ENCODE peak calls at places on chromosomes 7 and 10, in nine cellular contexts. J is hippocampal formation, B is NCI-H2171 treated with DMSO at 0.1 percent for 48 hours, W is lung microvascular endothelial cell, F is memory B cell, K is EH, N is NCI-H2029 treated with DMSO at 0.1 percent for 48 hours, Y is fibroblast of gingiva, G is amniotic epithelial cell. T is an unnamed sample.
A peak's percentile ranks its signal among the peaks of the same experiment; 100 is the strongest.

GRCh38 chr7:120760851-120761250 is 97.1 kb downstream of the TSPAN12 start:
- DNase-seq in J (no peak), B (no peak), W (no peak), F (no peak), K (no peak), N (no peak), Y (no peak), G (no peak), T (no peak)

GRCh38 chr10:87818505-87819273 is 663 bp upstream of the ATAD1 start:
- DNase-seq in J (no peak), B (peak; percentile 85), W (peak; percentile 50), F (peak; percentile 61), K (peak; percentile 34), N (no peak), Y (no peak), G (peak; percentile 31), T (peak; percentile 59)

GRCh38 chr10:36383349-36383748 is 741.3 kb upstream of the FZD8 start:
- DNase-seq in J (no peak), B (no peak), W (no peak), F (no peak), K (no peak), N (no peak), Y (no peak), G (no peak), T (no peak)

GRCh38 chr7:137895301-137896201 is 48.8 kb upstream of the DGKI start:
- DNase-seq in J (no peak), B (no peak), W (no peak), F (no peak), K (no peak), N (no peak), Y (no peak), G (no peak), T (no peak)

GRCh38 chr10:97399843-97400545 is 1.1 kb downstream of the RRP12 start:
- DNase-seq in J (no peak), B (peak; percentile 24), W (peak; percentile 88), F (peak; percentile 33), K (peak; percentile 66), N (no peak), Y (peak; percentile 41), G (peak; percentile 69), T (peak; percentile 92)

GRCh38 chr10:122494833-122495232 is 33.5 kb downstream of the HTRA1 start:
- DNase-seq in J (no peak), B (no peak), W (peak; percentile 96), F (no peak), K (peak; percentile 65), N (no peak), Y (peak; percentile 84), G (peak; percentile 77), T (peak; percentile 78)

GRCh38 chr10:22620140-22620857 is 94.1 kb downstream of the PIP4K2A start:
- DNase-seq in J (peak; percentile 47), B (peak; percentile 40), W (peak; percentile 92), F (no peak), K (peak; percentile 97), N (no peak), Y (peak; percentile 95), G (peak; percentile 78), T (peak; percentile 77)

GRCh38 chr10:102451105-102451969 is at the start of gene C10orf95:
- DNase-seq in J (no peak), B (no peak), W (no peak), F (no peak), K (no peak), N (no peak), Y (no peak), G (no peak), T (peak; percentile 30)

GRCh38 chr10:10872035-10872673 is 145.5 kb upstream of the CELF2 start:
- DNase-seq in J (no peak), B (no peak), W (peak; percentile 99), F (no peak), K (peak; percentile 97), N (no peak), Y (peak; percentile 85), G (peak; percentile 89), T (peak; percentile 96)

GRCh38 chr10:35265435-35265834 is 70.9 kb upstream of the CCNY start:
- DNase-seq in J (no peak), B (no peak), W (no peak), F (no peak), K (no peak), N (no peak), Y (no peak), G (peak; percentile 67), T (no peak)

GRCh38 chr10:132482090-132482489 is 55.5 kb upstream of the INPP5A start:
- DNase-seq in J (no peak), B (no peak), W (peak; percentile 40), F (no peak), K (peak; percentile 81), N (no peak), Y (peak; percentile 74), G (peak; percentile 79), T (peak; percentile 31)

GRCh38 chr10:120942806-120943413 is 91.7 kb downstream of the WDR11 start:
- DNase-seq in J (peak; percentile 83), B (peak; percentile 73), W (peak; percentile 78), F (peak; percentile 67), K (peak; percentile 72), N (no peak), Y (peak; percentile 68), G (peak; percentile 70), T (peak; percentile 76)

T was measured in mesenchymal stem cell.